ENCODE peak calls at places on chromosomes 4 and X, in ten cellular contexts. W is ovary, D is thyroid gland, J is transverse colon, M is body of pancreas, R is mammary epithelial cell, F is H9, Y is dorsolateral prefrontal cortex, G is suprapubic skin, V is right atrium auricular region. O is an unnamed sample. For H3K27me3, the result is how much of the 10 kb centered on the place peaks cover.

GRCh38 chrX:48971325-48972213 is at the start of gene KCND1:
- DNase-seq in W (no peak), D (peak), J (peak), M (peak), R (no peak), F (peak), Y (peak), G (peak), V (no peak), O (peak)

GRCh38 chrX:96835660-96836289 is 47.9 kb upstream of the RPA4 start:
- DNase-seq in W (no peak), D (no peak), J (no peak), M (no peak), R (no peak), F (no peak), Y (no peak), G (no peak), V (no peak), O (no peak)

GRCh38 chrX:107823456-107823855 is 2.2 kb upstream of the MID2 start:
- DNase-seq in W (no peak), D (no peak), J (no peak), M (no peak), R (peak), F (no peak), Y (no peak), G (no peak), V (no peak), O (no peak)

GRCh38 chrX:110536788-110537187 is 178.1 kb downstream of the RTL9 start:
- DNase-seq in W (no peak), D (no peak), J (no peak), M (no peak), R (no peak), F (no peak), Y (no peak), G (no peak), V (no peak), O (no peak)

GRCh38 chrX:40449396-40449795 is 131.4 kb upstream of the ATP6AP2 start:
- DNase-seq in W (no peak), D (peak), J (no peak), M (no peak), R (peak), F (no peak), Y (no peak), G (no peak), V (no peak), O (no peak)

GRCh38 chr4:84683065-84683464 is 100.1 kb downstream of the CDS1 start:
- DNase-seq in W (no peak), D (no peak), J (no peak), M (no peak), R (no peak), F (no peak), Y (no peak), G (no peak), V (no peak), O (no peak)

GRCh38 chr4:38509551-38509950 is 154.4 kb upstream of the KLF3 start:
- DNase-seq in W (no peak), D (no peak), J (no peak), M (no peak), R (no peak), F (no peak), Y (no peak), G (no peak), V (no peak), O (no peak)

GRCh38 chr4:8383451-8384160 is 56.9 kb downstream of the ACOX3 start:
- DNase-seq in W (peak), D (peak), J (no peak), M (no peak), R (no peak), F (no peak), Y (no peak), G (no peak), V (no peak), O (peak)

GRCh38 chr4:17664755-17665154 is 50.3 kb downstream of the MED28 start:
- DNase-seq in W (no peak), D (no peak), J (no peak), M (no peak), R (no peak), F (no peak), Y (no peak), G (no peak), V (no peak), O (no peak)

GRCh38 chr4:186260504-186261448 is 5.2 kb upstream of the F11 start:
- DNase-seq in W (no peak), D (no peak), J (no peak), M (peak), R (peak), F (no peak), Y (no peak), G (no peak), V (no peak), O (peak)

GRCh38 chr4:77155631-77156345 is 1.2 kb upstream of the CCNG2 start:
- DNase-seq in W (no peak), D (no peak), J (no peak), M (no peak), R (no peak), F (no peak), Y (no peak), G (no peak), V (no peak), O (no peak)

GRCh38 chr4:175330236-175330635 is 412.1 kb downstream of the ADAM29 start:
- DNase-seq in W (no peak), D (no peak), J (no peak), M (no peak), R (no peak), F (no peak), Y (no peak), G (no peak), V (no peak), O (peak)

GRCh38 chrX:132270699-132271098 is 51.5 kb upstream of the RAP2C start:
- DNase-seq in W (no peak), D (peak), J (peak), M (no peak), R (peak), F (no peak), Y (no peak), G (peak), V (peak), O (peak)

GRCh38 chr4:47531241-47531953 is 46.3 kb downstream of the ATP10D start:
- DNase-seq in W (no peak), D (peak), J (peak), M (no peak), R (peak), F (no peak), Y (no peak), G (no peak), V (no peak), O (no peak)

GRCh38 chr4:80077639-80078038 is 4.6 kb upstream of the ANTXR2 start:
- DNase-seq in W (no peak), D (no peak), J (no peak), M (no peak), R (peak), F (no peak), Y (no peak), G (no peak), V (no peak), O (no peak)

GRCh38 chrX:134619838-134620237 is 38.4 kb downstream of the PLAC1 start:
- DNase-seq in W (no peak), D (no peak), J (no peak), M (no peak), R (no peak), F (no peak), Y (no peak), G (no peak), V (no peak), O (no peak)
- H3K27me3 ChIP-seq in W (under half), D (under half), J (under half), M (under half), R (under half), F (under half), Y (under half), G (under half), V (under half), O (under half)

GRCh38 chrX:135431886-135432285 is 10.1 kb downstream of the SMIM10L2A start:
- DNase-seq in W (no peak), D (no peak), J (no peak), M (no peak), R (no peak), F (no peak), Y (no peak), G (no peak), V (no peak), O (no peak)

GRCh38 chrX:135432881-135433521 is 11.3 kb downstream of the SMIM10L2A start:
- DNase-seq in W (no peak), D (no peak), J (no peak), M (no peak), R (no peak), F (no peak), Y (peak), G (no peak), V (no peak), O (no peak)

GRCh38 chrX:135425566-135425965 is 3.8 kb downstream of the SMIM10L2A start:
- DNase-seq in W (no peak), D (no peak), J (no peak), M (no peak), R (no peak), F (no peak), Y (no peak), G (no peak), V (no peak), O (no peak)

GRCh38 chrX:135432453-135432852 is 10.7 kb downstream of the SMIM10L2A start:
- DNase-seq in W (no peak), D (no peak), J (no peak), M (no peak), R (no peak), F (no peak), Y (no peak), G (peak), V (no peak), O (no peak)

GRCh38 chrX:135429429-135429828 is 7.7 kb downstream of the SMIM10L2A start:
- DNase-seq in W (no peak), D (no peak), J (no peak), M (no peak), R (no peak), F (no peak), Y (no peak), G (no peak), V (no peak), O (no peak)
- H3K27ac ChIP-seq in W (no peak), D (no peak), J (no peak), M (no peak), R (no peak), F (no peak), Y (no peak), G (no peak), V (no peak), O (no peak)

GRCh38 chr4:54427826-54428225 is 198.7 kb downstream of the PDGFRA start:
- DNase-seq in W (no peak), D (no peak), J (no peak), M (no peak), R (no peak), F (no peak), Y (no peak), G (no peak), V (no peak), O (no peak)
- H3K27me3 ChIP-seq in W (under half), D (under half), J (under half), M (under half), R (under half), F (under half), Y (under half), G (under half), V (under half), O (under half)

GRCh38 chr4:30962949-30963348 is 242.8 kb downstream of the PCDH7 start:
- DNase-seq in W (no peak), D (no peak), J (no peak), M (no peak), R (peak), F (no peak), Y (no peak), G (no peak), V (no peak), O (no peak)

GRCh38 chr4:30973993-30974392 is 253.8 kb downstream of the PCDH7 start:
- DNase-seq in W (no peak), D (no peak), J (no peak), M (no peak), R (no peak), F (no peak), Y (no peak), G (no peak), V (no peak), O (no peak)

DNA sequence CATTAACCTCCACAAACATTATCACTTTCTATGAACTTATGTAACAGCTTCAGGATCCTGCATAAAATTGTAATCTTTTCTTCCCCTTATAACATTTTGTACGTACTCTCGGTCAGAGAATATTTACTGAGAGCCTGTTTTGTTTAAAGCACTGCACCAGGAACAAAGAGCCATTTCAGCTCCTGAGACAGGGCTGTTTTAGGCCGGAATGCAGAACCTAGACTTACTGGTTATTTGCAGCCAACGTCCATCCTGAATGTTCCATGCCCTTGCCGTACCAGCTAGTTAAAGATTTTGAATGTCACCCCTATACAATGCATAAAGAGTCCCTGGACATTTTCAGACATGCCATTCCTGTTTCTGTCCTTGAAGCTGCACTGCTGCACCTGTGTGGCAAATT is 248.8 kb downstream of the PCDH7 start:
- DNase-seq in W (no peak), D (no peak), J (no peak), M (no peak), R (no peak), F (no peak), Y (no peak), G (no peak), V (no peak), O (no peak)
- H3K27ac ChIP-seq in W (no peak), D (no peak), J (no peak), M (no peak), R (no peak), F (no peak), Y (no peak), G (no peak), V (no peak), O (no peak)

DNA sequence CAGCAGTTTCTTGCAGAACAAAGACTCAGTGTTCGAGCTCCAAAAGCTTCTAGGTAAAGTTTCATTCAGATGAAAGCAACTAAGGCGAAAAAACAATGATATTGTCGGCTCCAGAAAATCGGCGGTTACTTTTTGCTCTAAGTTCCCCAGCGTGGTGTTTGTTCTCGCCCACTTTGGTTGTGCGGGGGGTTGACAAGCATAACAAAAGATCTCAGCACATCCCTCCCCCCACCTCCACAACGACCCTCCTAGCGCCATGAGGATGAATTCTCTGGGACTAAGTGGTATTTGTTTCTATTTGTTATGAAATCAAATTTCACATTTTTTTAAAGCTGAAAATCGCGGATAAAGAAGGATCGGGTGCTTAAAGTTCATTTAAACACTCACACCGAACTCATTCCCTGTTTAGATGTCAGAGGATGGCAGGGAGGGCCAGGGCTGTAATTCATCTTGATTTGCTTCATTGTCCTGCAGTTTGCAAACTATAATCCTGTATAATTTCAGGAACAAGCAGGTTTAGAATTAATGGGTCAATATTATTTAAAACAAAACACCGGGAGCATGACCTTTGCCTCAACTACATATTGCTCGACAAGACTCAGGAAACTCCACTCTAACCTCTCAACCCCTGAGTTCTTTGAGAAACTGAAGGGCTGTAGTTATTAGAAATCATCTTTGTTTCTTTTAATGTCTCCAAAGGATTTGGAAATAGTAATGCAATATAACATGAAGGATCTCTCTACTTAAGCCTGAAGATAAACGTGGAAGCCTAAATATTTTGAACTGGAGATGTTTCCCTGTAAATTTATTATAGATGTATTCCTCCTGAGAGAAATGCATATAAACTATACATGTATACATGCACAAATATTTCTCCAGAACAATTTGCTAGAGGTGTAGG is 6.5 kb downstream of the PITX2 start:
- DNase-seq in W (no peak), D (no peak), J (no peak), M (no peak), R (no peak), F (no peak), Y (no peak), G (no peak), V (no peak), O (no peak)
- H3K27me3 ChIP-seq in W (under half), D (half or more), J (half or more), M (half or more), R (half or more), F (half or more), Y (half or more), G (half or more), V (under half), O (under half)

DNA sequence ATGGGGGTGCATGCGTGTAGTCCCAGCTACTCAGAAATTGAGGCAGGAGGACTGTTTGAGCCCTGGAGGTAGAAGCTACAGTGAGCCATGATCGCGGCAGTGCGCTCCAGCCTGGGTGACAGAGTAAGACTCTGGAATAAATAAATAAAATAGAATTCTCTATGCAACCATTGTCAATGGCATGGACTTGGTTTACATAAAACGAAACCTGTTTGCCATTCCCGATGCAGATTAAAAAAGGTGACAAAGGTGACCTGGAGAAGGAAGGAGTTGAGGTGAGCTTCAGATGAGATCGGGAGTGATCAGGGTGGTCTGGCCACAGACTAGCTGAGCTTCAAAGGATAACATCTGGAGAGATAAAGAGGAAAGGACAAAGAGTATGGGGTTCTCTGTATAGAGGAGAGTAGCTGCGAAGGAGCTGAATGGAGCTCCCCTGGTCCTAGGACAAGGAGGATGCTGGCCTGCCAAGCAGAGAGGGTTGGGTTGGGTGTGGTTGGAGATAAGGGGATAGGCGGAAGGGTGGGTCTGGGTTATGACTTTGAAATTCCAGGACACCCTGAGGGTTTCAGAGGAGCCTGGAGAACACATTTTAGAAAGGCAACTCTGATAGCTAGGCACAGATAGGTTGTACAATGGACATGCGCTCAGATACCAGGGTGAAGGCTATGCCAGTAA is 98.6 kb downstream of the RBM47 start:
- DNase-seq in W (no peak), D (no peak), J (peak), M (no peak), R (no peak), F (no peak), Y (no peak), G (no peak), V (no peak), O (no peak)
- H3K27ac ChIP-seq in W (no peak), D (no peak), J (peak), M (no peak), R (no peak), F (no peak), Y (no peak), G (no peak), V (no peak), O (no peak)

GRCh38 chrX:25004040-25004439 is 11.7 kb downstream of the ARX start:
- DNase-seq in W (no peak), D (no peak), J (no peak), M (no peak), R (no peak), F (no peak), Y (no peak), G (no peak), V (no peak), O (no peak)

GRCh38 chrX:25006586-25007058 is 9.1 kb downstream of the ARX start:
- DNase-seq in W (no peak), D (no peak), J (no peak), M (no peak), R (no peak), F (no peak), Y (no peak), G (no peak), V (no peak), O (no peak)

GRCh38 chrX:25005382-25006185 is 10.2 kb downstream of the ARX start:
- DNase-seq in W (peak), D (no peak), J (no peak), M (no peak), R (no peak), F (no peak), Y (no peak), G (no peak), V (no peak), O (no peak)

GRCh38 chrX:25004485-25005032 is 11.2 kb downstream of the ARX start:
- DNase-seq in W (peak), D (no peak), J (no peak), M (no peak), R (no peak), F (no peak), Y (no peak), G (no peak), V (no peak), O (no peak)

GRCh38 chrX:25005034-25005381 is 10.8 kb downstream of the ARX start:
- DNase-seq in W (no peak), D (no peak), J (no peak), M (no peak), R (no peak), F (no peak), Y (no peak), G (no peak), V (no peak), O (no peak)
- H3K27me3 ChIP-seq in W (under half), D (under half), J (half or more), M (under half), R (under half), F (half or more), Y (half or more), G (half or more), V (under half), O (under half)

GRCh38 chr4:23923141-23923540 is 33.3 kb upstream of the PPARGC1A start:
- DNase-seq in W (no peak), D (no peak), J (no peak), M (no peak), R (peak), F (no peak), Y (no peak), G (no peak), V (no peak), O (no peak)
- H3K27ac ChIP-seq in W (no peak), D (no peak), J (no peak), M (no peak), R (no peak), F (no peak), Y (no peak), G (peak), V (no peak), O (no peak)

DNA sequence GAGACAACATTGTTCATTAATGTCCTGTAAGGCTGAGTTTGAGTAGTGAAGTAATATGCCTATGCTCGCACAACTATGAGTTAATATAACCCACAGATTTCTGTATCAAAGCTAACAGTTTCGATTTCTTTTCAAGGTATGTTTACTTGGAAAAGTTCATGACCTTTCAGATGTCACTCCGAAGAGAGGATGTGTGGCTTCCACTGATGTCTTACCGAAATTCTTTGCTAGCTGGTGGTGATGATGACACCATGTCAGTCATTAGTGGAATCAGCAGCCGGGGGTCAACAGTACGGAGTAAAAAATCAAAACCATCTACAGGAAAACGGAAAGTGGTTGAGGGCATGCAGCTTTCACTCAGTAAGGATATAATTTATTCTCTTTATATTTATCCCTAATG is 124.9 kb downstream of the STAG2 start:
- DNase-seq in W (no peak), D (no peak), J (no peak), M (no peak), R (no peak), F (no peak), Y (no peak), G (no peak), V (no peak), O (no peak)
- H3K27me3 ChIP-seq in W (under half), D (under half), J (under half), M (under half), R (under half), F (under half), Y (under half), G (under half), V (under half), O (under half)

DNA sequence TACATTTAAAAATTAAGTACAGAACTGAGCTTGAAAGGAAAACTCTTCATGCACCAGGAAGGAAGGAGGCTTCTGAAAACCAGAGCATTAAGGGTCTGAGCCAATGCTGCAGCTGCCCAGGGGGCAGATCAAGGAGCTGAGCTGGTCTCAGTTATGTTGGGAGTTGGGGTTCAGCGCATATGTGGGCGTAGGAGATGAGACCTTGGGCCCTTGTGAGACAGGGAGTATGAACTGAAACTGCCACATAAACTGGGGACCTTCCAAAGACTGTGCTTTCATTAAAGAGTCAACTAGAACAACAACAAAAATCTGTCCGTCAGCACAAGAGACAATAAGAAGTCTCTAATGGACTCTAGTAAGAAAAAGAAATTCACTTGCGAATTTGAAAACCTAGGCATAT is 226.9 kb downstream of the STK32B start:
- DNase-seq in W (no peak), D (no peak), J (no peak), M (no peak), R (no peak), F (no peak), Y (no peak), G (no peak), V (no peak), O (no peak)
- H3K27ac ChIP-seq in W (no peak), D (no peak), J (no peak), M (no peak), R (no peak), F (no peak), Y (no peak), G (no peak), V (no peak), O (no peak)

O was measured in testis.